ENCODE peak calls at places on chromosomes 7 and 10, in ten cellular contexts. E is activated CD8-positive, alpha-beta T cell treated with anti-CD3 and anti-CD28 coated beads for 36 hours; D is H9; J is K562; K is lower lobe of right lung; G is fibroblast of the aortic adventitia; Y is bronchial epithelial cell; R is neural progenitor cell; X is GM12865; Q is IMR-90. A is an unnamed sample.

GRCh38 chr10:49758249-49758930 is 3.7 kb downstream of the OGDHL start:
- DNase-seq in Q (no peak), G (no peak), R (no peak), Y (no peak), E (no peak), X (no peak), J (no peak), D (peak), K (no peak), A (no peak)

GRCh38 chr7:99551767-99552463 is at the start of gene FAM200A:
- DNase-seq in K (peak), R (peak), Q (peak), X (peak), D (peak), E (peak), Y (peak), G (peak), J (peak), A (peak)

GRCh38 chr7:1916621-1916970 is 246.5 kb downstream of the ELFN1 start:
- DNase-seq in E (no peak), K (peak), X (no peak), D (no peak), R (no peak), J (no peak), Y (no peak), Q (no peak), G (no peak), A (no peak)

GRCh38 chr10:3548096-3548495 is 236.9 kb downstream of the KLF6 start:
- DNase-seq in E (no peak), X (no peak), D (no peak), Y (no peak), G (peak), Q (peak), R (no peak), K (no peak), J (no peak), A (no peak)

GRCh38 chr10:78684954-78685353 is 383.8 kb upstream of the ZMIZ1 start:
- DNase-seq in D (no peak), G (no peak), X (no peak), J (no peak), E (no peak), Y (no peak), Q (no peak), K (no peak), R (peak), A (no peak)

GRCh38 chr10:81875680-81876252 is 772 bp downstream of the NRG3 start:
- DNase-seq in Q (no peak), G (no peak), Y (no peak), X (no peak), K (no peak), D (no peak), J (no peak), R (no peak), E (no peak), A (peak)

GRCh38 chr10:126052171-126052570 is 155.8 kb downstream of the FANK1 start:
- DNase-seq in J (no peak), Y (no peak), E (no peak), R (no peak), Q (no peak), K (no peak), D (no peak), X (no peak), G (no peak), A (no peak)

GRCh38 chr10:34704526-34705184 is 110.4 kb downstream of the PARD3 start:
- DNase-seq in Y (no peak), X (no peak), R (no peak), G (no peak), K (no peak), J (no peak), D (no peak), E (no peak), Q (no peak), A (no peak)

DNA sequence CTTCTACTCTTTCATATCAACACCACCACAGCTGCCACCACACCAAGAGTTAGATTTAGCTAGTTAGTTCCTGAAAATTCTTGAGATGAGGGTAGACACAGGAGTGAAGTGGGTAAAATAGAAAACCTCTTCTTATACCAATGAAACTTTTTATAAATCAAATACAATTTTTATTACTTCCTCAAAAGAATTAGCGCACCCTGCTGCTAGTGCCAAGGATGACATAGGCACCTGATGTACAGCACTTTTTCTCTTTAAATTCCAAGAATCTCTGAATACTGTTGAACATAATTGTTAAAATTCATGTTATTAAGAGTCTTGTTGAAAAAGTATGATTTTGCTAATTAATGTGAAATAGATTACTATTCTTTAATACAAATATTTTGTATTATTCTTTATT is 11.4 kb downstream of the ZWINT start:
- DNase-seq in R (no peak), K (no peak), Q (no peak), G (no peak), J (no peak), X (no peak), E (no peak), Y (peak), D (no peak), A (no peak)
- TF ChIP-seq CTCF in R (peak), K (no peak), Q (peak), G (no peak), J (no peak), X (no peak), E (no peak), Y (peak), D (peak), A (no peak)

GRCh38 chr7:127891854-127892438 is 139.3 kb downstream of the LRRC4 start:
- DNase-seq in D (no peak), K (no peak), J (no peak), X (no peak), Y (no peak), R (no peak), E (no peak), G (no peak), Q (no peak), A (no peak)

GRCh38 chr7:127891144-127891543 is 140.1 kb downstream of the LRRC4 start:
- DNase-seq in J (no peak), G (no peak), E (no peak), K (no peak), Q (no peak), D (no peak), X (no peak), R (no peak), Y (no peak), A (no peak)

GRCh38 chr7:127889677-127890076 is 141.6 kb downstream of the LRRC4 start:
- DNase-seq in R (no peak), D (no peak), G (no peak), J (no peak), K (no peak), X (no peak), Q (no peak), E (no peak), Y (no peak), A (no peak)

GRCh38 chr7:127888825-127889224 is 142.4 kb downstream of the LRRC4 start:
- DNase-seq in Q (no peak), X (no peak), K (no peak), G (no peak), R (no peak), Y (no peak), J (no peak), D (no peak), E (no peak), A (no peak)

GRCh38 chr7:127890726-127891125 is 140.5 kb downstream of the LRRC4 start:
- DNase-seq in J (no peak), Y (no peak), D (no peak), X (no peak), K (no peak), E (no peak), R (no peak), Q (no peak), G (no peak), A (no peak)
- TF ChIP-seq CTCF in J (no peak), Y (no peak), D (no peak), X (no peak), K (no peak), E (no peak), R (no peak), Q (no peak), G (no peak), A (no peak)

DNA sequence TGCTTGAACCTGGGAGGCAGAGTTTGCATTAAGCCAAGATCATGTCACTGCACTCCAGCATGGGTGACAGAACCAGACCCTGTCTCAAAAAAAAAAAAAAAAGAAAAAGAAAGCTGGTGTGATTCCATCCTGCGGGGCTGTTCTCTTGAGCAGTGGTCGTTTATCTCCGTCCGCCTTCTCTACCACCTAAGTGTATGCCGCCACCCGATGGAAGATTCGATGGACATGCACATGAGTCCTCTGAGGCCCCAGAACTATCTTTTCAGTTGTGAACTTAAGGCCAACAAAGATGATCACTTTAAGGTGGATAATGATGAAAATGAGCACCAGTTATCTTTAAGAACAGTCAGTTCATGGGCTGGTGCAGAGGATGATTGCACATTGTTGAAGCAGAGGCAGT is 65.7 kb downstream of the ABRAXAS2 start:
- DNase-seq in X (no peak), R (peak), G (no peak), E (peak), Q (no peak), D (no peak), K (no peak), Y (no peak), J (no peak), A (no peak)
- TF ChIP-seq CTCF in X (no peak), R (peak), G (no peak), E (no peak), Q (no peak), D (no peak), K (no peak), Y (no peak), J (no peak), A (no peak)

DNA sequence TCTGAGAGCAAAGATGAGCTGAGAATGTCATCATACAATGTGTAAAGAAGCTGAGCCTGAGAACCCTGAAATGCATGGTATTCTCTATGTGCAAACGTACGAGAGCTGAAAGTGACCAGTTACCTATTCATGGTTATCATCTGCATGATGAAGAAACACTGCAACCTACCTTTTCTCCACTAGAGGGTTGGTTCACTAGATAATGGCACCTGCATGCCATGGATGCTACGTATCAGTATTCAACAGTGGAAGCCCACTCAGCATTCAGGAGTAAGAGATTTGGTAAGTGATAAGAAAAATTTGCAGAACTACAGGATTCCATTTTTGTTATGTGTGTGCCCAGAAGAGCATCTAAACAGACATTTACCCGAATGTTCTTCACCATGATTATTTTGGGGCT is 145.4 kb downstream of the PTPRN2 start:
- DNase-seq in E (no peak), K (no peak), Y (peak), G (no peak), R (peak), Q (no peak), X (no peak), D (no peak), J (no peak), A (no peak)
- TF ChIP-seq CTCF in E (no peak), K (no peak), Y (peak), G (no peak), R (peak), Q (no peak), X (no peak), D (peak), J (peak), A (no peak)

GRCh38 chr7:41603985-41604384 is 98.9 kb downstream of the INHBA start:
- DNase-seq in Y (no peak), Q (no peak), D (no peak), K (no peak), R (no peak), E (no peak), G (no peak), J (no peak), X (no peak), A (no peak)

DNA sequence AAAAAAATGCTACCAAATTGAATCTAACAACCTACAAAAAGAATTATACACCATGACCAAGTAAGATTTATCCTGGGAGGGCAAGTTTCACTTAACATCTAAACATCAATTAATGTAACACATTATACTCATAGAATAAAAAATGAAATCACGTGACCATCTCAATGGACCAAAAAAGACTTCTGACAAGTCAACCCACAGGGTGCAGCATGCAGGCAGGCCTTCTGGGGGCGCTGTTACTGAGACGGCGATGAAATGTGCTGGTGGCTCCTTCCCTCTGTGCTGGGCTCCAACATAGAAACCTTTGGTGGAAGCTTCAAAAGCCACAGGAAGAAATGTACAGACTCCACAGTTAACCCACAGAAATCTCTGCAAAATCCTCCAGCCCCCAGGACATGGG is 103.1 kb downstream of the INHBA start:
- DNase-seq in K (no peak), E (no peak), X (no peak), Y (no peak), D (peak), R (peak), J (no peak), Q (no peak), G (no peak), A (peak)
- TF ChIP-seq CTCF in K (no peak), E (no peak), X (no peak), Y (no peak), D (peak), R (peak), J (no peak), Q (no peak), G (no peak), A (peak)

GRCh38 chr7:33062023-33062781 is at the start of gene NT5C3A:
- DNase-seq in D (no peak), X (peak), Y (no peak), G (peak), E (peak), K (no peak), J (peak), R (peak), Q (no peak), A (peak)
- TF ChIP-seq CTCF in D (no peak), X (no peak), Y (no peak), G (no peak), E (no peak), K (no peak), J (no peak), R (no peak), Q (no peak), A (no peak)

A was measured in endothelial cell.